ENCODE peak calls at places on chromosomes 4 and X, in seven cellular contexts. M, U, V, L, Q, C and Y are unnamed samples.

GRCh38 chr4:51963871-51964513 is 56.2 kb downstream of the LRRC66 start:
- DNase-seq in L (no peak), V (no peak), Q (no peak), U (no peak), C (no peak), M (no peak), Y (no peak)

GRCh38 chr4:145797278-145797677 is 117.3 kb downstream of the C4orf51 start:
- DNase-seq in M (no peak), V (no peak), L (no peak), U (no peak), C (no peak), Q (no peak), Y (no peak)

GRCh38 chrX:10077425-10078188 is 79.2 kb upstream of the CLCN4 start:
- DNase-seq in Q (peak; percentile 83), C (no peak), V (no peak), U (no peak), M (peak; percentile 82), L (peak; percentile 26), Y (no peak)

GRCh38 chrX:110280954-110281353 is 36.9 kb downstream of the AMMECR1 start:
- DNase-seq in V (no peak), C (no peak), L (no peak), U (no peak), Q (peak; percentile 58), M (peak; percentile 39), Y (no peak)

GRCh38 chr4:125388653-125389052 is 73.9 kb downstream of the FAT4 start:
- DNase-seq in M (peak; percentile 28), Q (peak; percentile 70), U (no peak), L (no peak), V (no peak), C (no peak), Y (no peak)

GRCh38 chr4:101169044-101170014 is 178.0 kb downstream of the PPP3CA start:
- DNase-seq in C (peak; percentile 85), U (peak; percentile 35), V (peak; percentile 29), M (peak; percentile 83), Q (peak; percentile 65), L (peak; percentile 48), Y (no peak)

GRCh38 chrX:18617351-18617750 is 54.6 kb downstream of the RS1 start:
- DNase-seq in U (no peak), L (no peak), C (peak; percentile 15), M (peak; percentile 89), V (no peak), Q (peak; percentile 76), Y (no peak)

GRCh38 chr4:75869100-75869499 is 33.2 kb downstream of the PPEF2 start:
- DNase-seq in Q (no peak), L (no peak), U (no peak), V (no peak), M (no peak), C (peak; percentile 80), Y (no peak)

GRCh38 chrX:22534643-22535042 is 261.9 kb downstream of the CBLL2 start:
- DNase-seq in C (no peak), Q (peak; percentile 85), U (no peak), M (peak; percentile 90), V (no peak), L (no peak), Y (no peak)

GRCh38 chrX:10833299-10834169 is 213.1 kb upstream of the MID1 start:
- DNase-seq in L (no peak), V (no peak), Q (no peak), U (peak; percentile 33), M (peak; percentile 85), C (peak; percentile 73), Y (no peak)

GRCh38 chrX:46649421-46650260 is 76.1 kb downstream of the CHST7 start:
- DNase-seq in V (peak; percentile 52), L (no peak), U (no peak), Q (peak; percentile 19), C (no peak), M (no peak), Y (no peak)

GRCh38 chr4:16443504-16444088 is 217.3 kb upstream of the TAPT1 start:
- DNase-seq in C (peak; percentile 46), V (peak; percentile 36), M (peak; percentile 61), L (no peak), Q (peak; percentile 52), U (no peak), Y (no peak)

GRCh38 chr4:152415980-152416379 is 119.9 kb downstream of the FBXW7 start:
- DNase-seq in V (no peak), C (no peak), U (no peak), Q (peak; percentile 56), L (no peak), M (peak; percentile 40), Y (no peak)

GRCh38 chrX:56733459-56734046 is 4.5 kb downstream of the NBDY start:
- DNase-seq in L (peak; percentile 42), Q (peak; percentile 47), U (no peak), V (peak; percentile 41), C (peak; percentile 41), M (peak; percentile 78), Y (no peak)

GRCh38 chrX:131649741-131650140 is 105.9 kb downstream of the OR13H1 start:
- DNase-seq in U (no peak), C (no peak), Q (no peak), M (peak; percentile 29), L (no peak), V (no peak), Y (no peak)

GRCh38 chr4:81504685-81505598 is 33.2 kb upstream of the RASGEF1B start:
- DNase-seq in L (peak; percentile 60), Q (no peak), M (no peak), U (no peak), V (no peak), C (no peak), Y (no peak)

GRCh38 chr4:6478546-6479220 is 6.3 kb upstream of the PPP2R2C start:
- DNase-seq in V (no peak), Q (no peak), M (no peak), C (no peak), L (no peak), U (no peak), Y (peak; percentile 19)

GRCh38 chr4:2638730-2639129 is 102.3 kb downstream of the FAM193A start:
- DNase-seq in V (no peak), C (no peak), M (no peak), Q (no peak), L (no peak), U (no peak), Y (no peak)
- H3K27ac ChIP-seq in V (no peak overlapping the region), C (no peak overlapping the region), M (no peak overlapping the region), Q (no peak overlapping the region), L (no peak overlapping the region), U (no peak overlapping the region), Y (no peak overlapping the region)

GRCh38 chr4:7661846-7662506 is 227.2 kb upstream of the PSAPL1 start:
- DNase-seq in V (no peak), L (no peak), U (no peak), C (no peak), Q (no peak), M (no peak), Y (no peak)
- H3K27ac ChIP-seq in V (no peak overlapping the region), L (no peak overlapping the region), U (no peak overlapping the region), C (no peak overlapping the region), Q (no peak overlapping the region), M (no peak overlapping the region), Y (no peak overlapping the region)

GRCh38 chr4:157838366-157838765 is 334.5 kb downstream of the GASK1B start:
- DNase-seq in L (no peak), M (no peak), Q (no peak), U (no peak), C (no peak), V (no peak), Y (no peak)

GRCh38 chr4:157837071-157837470 is 335.8 kb downstream of the GASK1B start:
- DNase-seq in L (no peak), Q (no peak), U (no peak), M (no peak), V (no peak), C (no peak), Y (no peak)

GRCh38 chr4:157840630-157841029 is 332.2 kb downstream of the GASK1B start:
- DNase-seq in M (no peak), L (no peak), V (no peak), Q (no peak), U (no peak), C (no peak), Y (no peak)
- H3K27ac ChIP-seq in M (no peak overlapping the region), L (no peak overlapping the region), V (no peak overlapping the region), Q (no peak overlapping the region), U (no peak overlapping the region), C (no peak overlapping the region), Y (no peak overlapping the region)

DNA sequence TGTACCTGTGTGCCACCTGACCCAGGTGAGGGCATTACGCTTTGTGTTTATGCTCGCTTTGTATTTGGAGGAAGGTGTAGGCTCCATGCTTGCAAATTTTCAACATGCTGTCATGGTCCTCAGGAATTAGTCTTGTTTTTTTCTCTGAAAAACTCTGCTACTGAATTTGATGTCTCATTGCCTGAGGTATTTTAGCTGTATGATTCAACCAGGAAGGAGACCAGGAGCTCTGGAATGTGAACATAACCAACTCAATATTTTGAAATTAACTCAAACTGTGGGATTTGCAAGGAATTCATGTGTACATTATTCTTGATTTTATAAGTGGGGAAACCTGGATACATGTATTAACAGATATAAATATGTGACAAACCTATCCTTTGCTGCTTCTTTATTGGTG is 134.1 kb downstream of the SLC4A4 start:
- DNase-seq in U (no peak), M (peak; percentile 71), Q (peak; percentile 89), L (no peak), V (no peak), C (no peak), Y (no peak)
- H3K27ac ChIP-seq in U (no peak overlapping the region), M (peak overlapping the region; percentile 8), Q (peak overlapping the region; percentile 77), L (no peak overlapping the region), V (no peak overlapping the region), C (no peak overlapping the region), Y (no peak overlapping the region)

DNA sequence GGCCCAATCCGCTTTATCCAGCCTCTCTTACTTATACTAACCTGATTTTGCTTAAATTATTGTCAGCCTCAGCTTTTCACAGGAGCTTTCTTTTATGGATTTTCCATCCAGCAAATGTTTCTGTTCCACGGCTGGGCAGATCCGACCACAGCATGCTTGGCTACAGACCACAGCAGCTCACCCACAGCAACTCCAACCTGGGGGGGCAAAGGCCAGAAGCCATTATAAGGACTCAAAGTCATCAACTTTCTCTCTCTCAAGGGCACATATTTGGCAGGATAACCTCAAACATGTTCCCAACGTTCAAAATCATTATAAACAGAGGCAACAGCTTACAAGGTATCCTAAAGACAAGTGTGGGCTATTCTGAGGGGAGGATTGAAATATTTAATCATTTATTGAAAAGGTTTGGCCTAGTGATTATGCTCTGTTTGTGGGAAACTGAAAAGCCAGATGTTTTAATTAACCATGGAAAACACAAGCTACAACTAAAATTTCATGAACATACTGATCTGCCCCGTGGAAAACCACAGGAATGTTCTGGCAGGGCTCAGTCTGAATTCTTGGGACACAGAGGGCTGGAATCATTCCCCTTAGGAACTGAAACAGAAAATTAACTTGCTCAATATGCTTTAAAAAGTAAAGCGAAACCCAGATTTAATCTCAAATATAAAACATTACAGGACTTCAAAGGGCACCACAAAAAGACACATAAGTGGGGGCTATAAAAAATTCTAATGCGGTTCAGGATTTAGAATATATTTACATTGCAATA is 71.2 kb downstream of the APBB2 start:
- DNase-seq in V (no peak), C (no peak), Q (peak; percentile 92), L (no peak), U (no peak), M (peak; percentile 29), Y (peak; percentile 84)
- H3K27ac ChIP-seq in V (peak overlapping the region; percentile 97), C (no peak overlapping the region), Q (peak overlapping the region; percentile 97), L (no peak overlapping the region), U (peak overlapping the region; percentile 71), M (no peak overlapping the region), Y (peak overlapping the region; percentile 91)

DNA sequence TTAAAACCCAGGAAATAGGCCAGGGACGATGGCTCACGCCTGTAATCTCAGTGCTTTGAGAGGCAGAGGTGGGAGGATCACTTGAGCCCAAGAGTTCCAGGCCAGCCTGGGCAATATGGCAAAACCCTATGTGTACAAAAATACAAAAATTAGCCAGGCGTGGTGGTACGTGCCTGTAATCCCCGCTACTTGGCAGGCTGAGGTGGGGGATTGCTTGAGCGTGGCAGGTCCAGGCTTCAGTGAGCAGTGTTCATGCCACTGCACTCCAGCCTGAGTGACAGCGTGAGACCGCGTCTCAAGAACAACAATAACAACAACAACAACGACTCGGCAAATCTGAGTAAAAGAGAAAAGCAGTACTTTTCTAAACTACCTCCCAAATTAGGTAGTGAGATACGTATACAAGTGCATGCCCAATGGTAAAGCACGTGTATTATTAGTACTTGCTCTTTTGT is 13.0 kb upstream of the NDUFC1 start:
- DNase-seq in M (no peak), L (no peak), Q (no peak), U (no peak), C (no peak), V (no peak), Y (no peak)
- H3K27ac ChIP-seq in M (no peak overlapping the region), L (no peak overlapping the region), Q (no peak overlapping the region), U (no peak overlapping the region), C (peak overlapping the region; percentile 66), V (no peak overlapping the region), Y (no peak overlapping the region)